ENCODE peak calls at places on chromosome X, in seven cellular contexts. C, H, S, V, B, T and I are unnamed samples.
A peak's percentile ranks its signal among the peaks of the same experiment; 100 is the strongest.

GRCh38 chrX:40099046-40099968 is 1.5 kb upstream of the BCOR start:
- DNase-seq in C (no peak), H (no peak), B (peak; percentile 63), V (no peak), S (peak; percentile 85), T (no peak), I (no peak)

GRCh38 chrX:107714196-107714811 is 61.3 kb downstream of the TSC22D3 start:
- DNase-seq in H (no peak), C (no peak), B (no peak), T (no peak), V (no peak), S (no peak), I (no peak)

GRCh38 chrX:318068-318738 is 393 bp downstream of the GTPBP6 start:
- DNase-seq in T (no peak), H (peak; percentile 99), C (peak; percentile 97), B (peak; percentile 99), S (peak; percentile 97), V (peak; percentile 94), I (peak; percentile 99)

GRCh38 chrX:90040807-90041206 is 119.1 kb downstream of the TGIF2LX start:
- DNase-seq in T (no peak), C (no peak), S (no peak), H (no peak), V (no peak), B (no peak), I (no peak)

GRCh38 chrX:123590842-123591491 is 141.9 kb downstream of the THOC2 start:
- DNase-seq in C (no peak), V (no peak), B (no peak), T (no peak), H (no peak), S (peak; percentile 43), I (no peak)

GRCh38 chrX:30653415-30654131 is at the start of gene GK:
- DNase-seq in H (no peak), S (peak; percentile 47), T (no peak), B (peak; percentile 16), V (no peak), C (no peak), I (peak; percentile 37)

GRCh38 chrX:47351706-47352105 is 18.7 kb upstream of the ZNF157 start:
- DNase-seq in H (no peak), T (no peak), B (no peak), S (no peak), V (no peak), C (peak; percentile 28), I (no peak)

GRCh38 chrX:155997436-155997835 is at the start of gene IL9R:
- DNase-seq in C (no peak), H (no peak), S (peak; percentile 48), V (peak; percentile 62), B (peak; percentile 71), T (no peak), I (no peak)

GRCh38 chrX:12292996-12293765 is 154.9 kb downstream of the FRMPD4 start:
- DNase-seq in V (no peak), H (no peak), C (no peak), S (no peak), T (no peak), B (no peak), I (no peak)

GRCh38 chrX:66046612-66047235 is 6.8 kb upstream of the VSIG4 start:
- DNase-seq in V (peak; percentile 32), S (peak; percentile 81), T (no peak), H (no peak), B (peak; percentile 15), C (no peak), I (no peak)

GRCh38 chrX:15350329-15350996 is 15.1 kb upstream of the PIGA start:
- DNase-seq in S (no peak), V (no peak), H (no peak), T (no peak), B (no peak), C (no peak), I (no peak)

GRCh38 chrX:15465896-15466651 is 27.1 kb downstream of the PIR start:
- DNase-seq in S (peak; percentile 3), T (no peak), H (no peak), V (no peak), B (no peak), C (peak; percentile 4), I (no peak)

GRCh38 chrX:2640436-2641150 is 50.5 kb upstream of the CD99 start:
- DNase-seq in B (no peak), S (no peak), H (no peak), C (no peak), T (no peak), V (no peak), I (no peak)

GRCh38 chrX:148661035-148661434 is 160.6 kb downstream of the AFF2 start:
- DNase-seq in V (no peak), B (no peak), H (no peak), T (no peak), C (peak; percentile 6), S (no peak), I (no peak)

GRCh38 chrX:20361890-20362262 is 95.2 kb upstream of the RPS6KA3 start:
- DNase-seq in C (peak; percentile 49), V (no peak), B (no peak), S (no peak), H (no peak), T (no peak), I (no peak)

GRCh38 chrX:17369294-17369693 is 5.7 kb upstream of the NHS start:
- DNase-seq in H (no peak), T (no peak), S (no peak), B (no peak), C (no peak), V (no peak), I (no peak)

GRCh38 chrX:50691820-50692219 is 122.2 kb downstream of the SHROOM4 start:
- DNase-seq in S (peak; percentile 48), V (no peak), H (no peak), T (peak; percentile 56), B (peak; percentile 7), C (peak; percentile 11), I (peak; percentile 52)

GRCh38 chrX:132489256-132490085 is 633 bp upstream of the MBNL3 start:
- DNase-seq in V (peak; percentile 19), H (peak; percentile 66), B (peak; percentile 61), C (no peak), T (peak; percentile 20), S (peak; percentile 78), I (no peak)

GRCh38 chrX:80223922-80224579 is 196.2 kb upstream of the TENT5D start:
- DNase-seq in V (no peak), T (no peak), B (no peak), H (no peak), C (no peak), S (no peak), I (no peak)

GRCh38 chrX:47218280-47218919 is at the start of gene CDK16:
- DNase-seq in S (peak; percentile 87), V (peak; percentile 71), B (peak; percentile 70), C (peak; percentile 77), T (peak; percentile 90), H (peak; percentile 85), I (peak; percentile 77)

GRCh38 chrX:78387364-78387763 is 60.0 kb upstream of the CYSLTR1 start:
- DNase-seq in V (no peak), T (no peak), H (no peak), B (no peak), S (no peak), C (no peak), I (no peak)

GRCh38 chrX:13750204-13750603 is 15.7 kb downstream of the OFD1 start:
- DNase-seq in H (no peak), V (no peak), T (no peak), B (peak; percentile 33), C (peak; percentile 14), S (peak; percentile 59), I (peak; percentile 65)

GRCh38 chrX:120365320-120365719 is 3.4 kb downstream of the ATP1B4 start:
- DNase-seq in H (peak; percentile 48), B (peak; percentile 45), C (no peak), V (peak; percentile 12), S (peak; percentile 53), T (no peak), I (peak; percentile 2)

GRCh38 chrX:112078606-112079005 is 4.0 kb downstream of the TRPC5 start:
- DNase-seq in B (no peak), V (no peak), C (no peak), H (no peak), T (no peak), S (no peak), I (no peak)

GRCh38 chrX:103782640-103783039 is 6.0 kb downstream of the PLP1 start:
- DNase-seq in S (no peak), H (no peak), V (no peak), C (no peak), T (peak; percentile 68), B (no peak), I (no peak)

GRCh38 chrX:9707306-9708015 is 58.2 kb downstream of the GPR143 start:
- DNase-seq in V (no peak), B (no peak), S (no peak), C (no peak), T (no peak), H (no peak), I (no peak)

GRCh38 chrX:107574054-107574683 is 54.1 kb upstream of the PRPS1 start:
- DNase-seq in S (no peak), H (no peak), B (no peak), C (no peak), V (no peak), T (no peak), I (no peak)

GRCh38 chrX:1205681-1206611 is 6.5 kb downstream of the CRLF2 start:
- DNase-seq in C (peak; percentile 41), V (no peak), T (no peak), H (no peak), S (peak; percentile 83), B (peak; percentile 48), I (peak; percentile 56)

GRCh38 chrX:20252392-20253231 is 14.1 kb downstream of the RPS6KA3 start:
- DNase-seq in S (peak; percentile 62), H (peak; percentile 37), C (no peak), T (peak; percentile 5), V (peak; percentile 49), B (peak; percentile 69), I (no peak)

GRCh38 chrX:11437642-11438379 is 144.6 kb downstream of the AMELX start:
- DNase-seq in C (peak; percentile 59), H (peak; percentile 40), V (no peak), B (no peak), T (no peak), S (no peak), I (no peak)

GRCh38 chrX:9940397-9940796 is 26.8 kb upstream of the CLDN34 start:
- DNase-seq in H (no peak), S (no peak), V (no peak), T (no peak), C (peak; percentile 40), B (no peak), I (peak; percentile 49)

GRCh38 chrX:68832101-68832416 is 3.2 kb downstream of the EFNB1 start:
- DNase-seq in C (no peak), B (no peak), T (no peak), V (peak; percentile 19), S (peak; percentile 64), H (peak; percentile 64), I (no peak)

GRCh38 chrX:108225456-108225730 is 133.8 kb downstream of the ATG4A start:
- DNase-seq in B (no peak), V (no peak), C (no peak), S (no peak), T (no peak), H (no peak), I (no peak)

GRCh38 chrX:151754042-151754419 is 19.5 kb downstream of the CNGA2 start:
- DNase-seq in B (no peak), V (no peak), C (peak; percentile 64), H (no peak), T (no peak), S (no peak), I (no peak)

GRCh38 chrX:119726900-119727555 is 31.4 kb upstream of the SOWAHD start:
- DNase-seq in C (no peak), H (no peak), T (no peak), S (peak; percentile 23), V (no peak), B (peak; percentile 36), I (no peak)

GRCh38 chrX:152020895-152021294 is 46.4 kb upstream of the GABRE start:
- DNase-seq in B (no peak), S (no peak), V (no peak), C (no peak), T (no peak), H (no peak), I (no peak)